ENCODE peak calls at places on chromosome 1, in eight cellular contexts. Q, A, G, X, W, V, O and E are unnamed samples.

GRCh38 chr1:101302831-101303511 is 66.2 kb downstream of the S1PR1 start:
- DNase-seq in Q (no peak), A (no peak), G (no peak), X (no peak), W (no peak), V (peak), O (no peak), E (no peak)

GRCh38 chr1:103156966-103157365 is 48.6 kb upstream of the COL11A1 start:
- DNase-seq in Q (no peak), A (no peak), G (no peak), X (no peak), W (no peak), V (peak), O (no peak), E (no peak)

GRCh38 chr1:25468037-25468436 is 37.3 kb downstream of the MACO1 start:
- DNase-seq in Q (no peak), A (no peak), G (no peak), X (no peak), W (no peak), V (no peak), O (no peak), E (peak)

GRCh38 chr1:38474738-38475623 is 384.6 kb downstream of the RRAGC start:
- DNase-seq in Q (no peak), A (no peak), G (no peak), X (peak), W (no peak), V (no peak), O (no peak), E (no peak)

GRCh38 chr1:181971424-181971823 is 90.1 kb downstream of the ZNF648 start:
- DNase-seq in Q (no peak), A (no peak), G (no peak), X (no peak), W (no peak), V (no peak), O (no peak), E (no peak)

GRCh38 chr1:26280333-26281042 is 602 bp downstream of the SH3BGRL3 start:
- DNase-seq in Q (no peak), A (no peak), G (no peak), X (peak), W (no peak), V (peak), O (no peak), E (peak)

GRCh38 chr1:199546323-199546722 is 481.2 kb upstream of the NR5A2 start:
- DNase-seq in Q (no peak), A (no peak), G (no peak), X (peak), W (no peak), V (no peak), O (no peak), E (no peak)

GRCh38 chr1:26278303-26278702 is 1.6 kb upstream of the SH3BGRL3 start:
- DNase-seq in Q (no peak), A (no peak), G (no peak), X (no peak), W (no peak), V (peak), O (no peak), E (no peak)

GRCh38 chr1:113340038-113340437 is 50.3 kb upstream of the MAGI3 start:
- DNase-seq in Q (no peak), A (no peak), G (no peak), X (no peak), W (no peak), V (no peak), O (no peak), E (no peak)

GRCh38 chr1:145892486-145893087 is 6.9 kb upstream of the ANKRD35 start:
- DNase-seq in Q (no peak), A (no peak), G (no peak), X (no peak), W (no peak), V (peak), O (no peak), E (peak)